ENCODE peak calls at places on chromosomes 16 and 17, in eight cellular contexts. Y, X, F, R, A, P, U and C are unnamed samples.

GRCh38 chr16:85394511-85395206 is 218.5 kb upstream of the GSE1 start:
- DNase-seq in Y (no peak), X (no peak), F (no peak), R (no peak), A (no peak), P (no peak), U (no peak), C (no peak)

GRCh38 chr17:66040402-66040801 is 151.5 kb downstream of the CEP112 start:
- DNase-seq in Y (no peak), X (no peak), F (peak), R (no peak), A (no peak), P (no peak), U (no peak), C (no peak)

GRCh38 chr17:4899341-4900230 is at the start of gene C17orf107:
- DNase-seq in Y (peak), X (peak), F (no peak), R (peak), A (no peak), P (no peak), U (no peak), C (peak)

GRCh38 chr16:15811778-15812750 is 44.8 kb downstream of the MYH11 start:
- DNase-seq in Y (no peak), X (peak), F (peak), R (no peak), A (peak), P (peak), U (peak), C (no peak)

GRCh38 chr16:68296291-68296690 is 14.5 kb downstream of the SLC7A6OS start:
- DNase-seq in Y (no peak), X (no peak), F (no peak), R (no peak), A (no peak), P (no peak), U (no peak), C (no peak)

GRCh38 chr17:68101992-68102758 is 66.6 kb downstream of the KPNA2 start:
- DNase-seq in Y (peak), X (no peak), F (peak), R (no peak), A (no peak), P (no peak), U (no peak), C (no peak)

GRCh38 chr17:59830007-59830630 is 62.6 kb downstream of the TUBD1 start:
- DNase-seq in Y (no peak), X (peak), F (peak), R (no peak), A (no peak), P (peak), U (no peak), C (peak)

GRCh38 chr16:68091604-68092261 is 6.6 kb downstream of the NFATC3 start:
- DNase-seq in Y (no peak), X (peak), F (peak), R (no peak), A (peak), P (peak), U (peak), C (no peak)

GRCh38 chr16:68298907-68299515 is 11.7 kb downstream of the SLC7A6OS start:
- DNase-seq in Y (no peak), X (peak), F (no peak), R (no peak), A (no peak), P (peak), U (no peak), C (no peak)

GRCh38 chr17:76791053-76791980 is 53.4 kb downstream of the MFSD11 start:
- DNase-seq in Y (peak), X (peak), F (peak), R (no peak), A (peak), P (peak), U (peak), C (peak)